ENCODE peak calls at places on chromosomes 1 and 21, in five cellular contexts. E is A549, P is endodermal cell, U is tibial nerve, V is glutamatergic neuron. R is an unnamed sample.

GRCh38 chr1:59408608-59409007 is 111.7 kb downstream of the FGGY start:
- DNase-seq in E (no peak), P (no peak), U (no peak), V (no peak), R (no peak)

GRCh38 chr1:18217398-18218043 is 109.9 kb downstream of the IGSF21 start:
- DNase-seq in E (peak; percentile 36), P (peak; percentile 88), U (peak; percentile 27), V (no peak), R (no peak)

GRCh38 chr1:235266325-235266724 is 61.7 kb downstream of the ARID4B start:
- DNase-seq in E (no peak), P (no peak), U (no peak), V (no peak), R (no peak)

GRCh38 chr1:212962509-212962908 is 12.2 kb downstream of the VASH2 start:
- DNase-seq in E (no peak), P (no peak), U (no peak), V (no peak), R (no peak)

GRCh38 chr21:41819236-41819855 is 52.5 kb upstream of the RIPK4 start:
- DNase-seq in E (no peak), P (no peak), U (no peak), V (no peak), R (no peak)

GRCh38 chr1:31514117-31514516 is 62.2 kb upstream of the TINAGL1 start:
- DNase-seq in E (no peak), P (no peak), U (no peak), V (no peak), R (no peak)

GRCh38 chr1:56490619-56491018 is 88.7 kb downstream of the PLPP3 start:
- DNase-seq in E (no peak), P (no peak), U (no peak), V (no peak), R (no peak)

GRCh38 chr1:156625436-156626078 is 6.3 kb downstream of the HAPLN2 start:
- DNase-seq in E (peak; percentile 61), P (peak; percentile 86), U (peak; percentile 64), V (peak; percentile 77), R (no peak)

GRCh38 chr1:100713636-100714035 is 5.9 kb upstream of the VCAM1 start:
- DNase-seq in E (no peak), P (no peak), U (no peak), V (no peak), R (no peak)

GRCh38 chr1:221858758-221859157 is 116.9 kb upstream of the DUSP10 start:
- DNase-seq in E (peak; percentile 8), P (no peak), U (no peak), V (no peak), R (peak; percentile 74)

GRCh38 chr1:27111771-27112573 is 43.0 kb downstream of the SLC9A1 start:
- DNase-seq in E (peak; percentile 81), P (no peak), U (peak; percentile 47), V (peak; percentile 48), R (peak; percentile 97)

GRCh38 chr1:152111515-152111968 is 3.7 kb downstream of the TCHH start:
- DNase-seq in E (peak; percentile 66), P (peak; percentile 90), U (no peak), V (peak; percentile 75), R (no peak)

GRCh38 chr1:228921473-228921872 is 186.2 kb downstream of the RHOU start:
- DNase-seq in E (no peak), P (no peak), U (no peak), V (no peak), R (no peak)

GRCh38 chr1:208329291-208329690 is 85.1 kb upstream of the PLXNA2 start:
- DNase-seq in E (no peak), P (no peak), U (no peak), V (no peak), R (no peak)

GRCh38 chr1:94095112-94095637 is 25.8 kb downstream of the ABCA4 start:
- DNase-seq in E (no peak), P (peak; percentile 65), U (peak; percentile 86), V (no peak), R (no peak)

GRCh38 chr1:172325562-172325961 is 94.9 kb upstream of the C1orf105 start:
- DNase-seq in E (peak; percentile 66), P (no peak), U (no peak), V (no peak), R (peak; percentile 39)

GRCh38 chr1:59414406-59415133 is 117.7 kb downstream of the FGGY start:
- DNase-seq in E (no peak), P (no peak), U (no peak), V (no peak), R (no peak)

GRCh38 chr1:171141336-171142051 is 43.6 kb upstream of the FMO2 start:
- DNase-seq in E (no peak), P (peak; percentile 60), U (peak; percentile 71), V (no peak), R (no peak)

GRCh38 chr1:174324493-174324892 is 123.3 kb upstream of the GPR52 start:
- DNase-seq in E (no peak), P (no peak), U (no peak), V (no peak), R (no peak)

GRCh38 chr1:112381324-112382076 is 14.5 kb upstream of the CTTNBP2NL start:
- DNase-seq in E (no peak), P (no peak), U (no peak), V (no peak), R (no peak)

GRCh38 chr1:1345384-1345783 is 3.8 kb downstream of the DVL1 start:
- DNase-seq in E (no peak), P (no peak), U (no peak), V (no peak), R (no peak)

GRCh38 chr1:13487143-13487868 is 26.5 kb downstream of the LRRC38 start:
- DNase-seq in E (no peak), P (no peak), U (no peak), V (no peak), R (no peak)

GRCh38 chr1:182677393-182678098 is 6.8 kb downstream of the RGS8 start:
- DNase-seq in E (no peak), P (no peak), U (no peak), V (no peak), R (no peak)

GRCh38 chr1:238753205-238753720 is 633.1 kb upstream of the CHRM3 start:
- DNase-seq in E (no peak), P (no peak), U (no peak), V (no peak), R (no peak)

GRCh38 chr1:51058863-51059262 is 43.2 kb upstream of the C1orf185 start:
- DNase-seq in E (peak; percentile 27), P (peak; percentile 59), U (no peak), V (no peak), R (no peak)

GRCh38 chr1:16038620-16038912 is 5.0 kb upstream of the CLCNKB start:
- DNase-seq in E (no peak), P (no peak), U (no peak), V (no peak), R (peak; percentile 56)

GRCh38 chr1:81208441-81208840 is 592.3 kb upstream of the ADGRL2 start:
- DNase-seq in E (no peak), P (no peak), U (no peak), V (no peak), R (no peak)

GRCh38 chr1:61967750-61968149 is 225.5 kb downstream of the PATJ start:
- DNase-seq in E (no peak), P (no peak), U (no peak), V (no peak), R (no peak)

GRCh38 chr1:57599233-57599994 is 175.6 kb upstream of the DAB1 start:
- DNase-seq in E (no peak), P (peak; percentile 64), U (no peak), V (no peak), R (no peak)

GRCh38 chr1:40315795-40316594 is 1.1 kb downstream of the COL9A2 start:
- DNase-seq in E (no peak), P (peak; percentile 85), U (no peak), V (peak; percentile 33), R (no peak)

GRCh38 chr1:107575226-107575625 is 389.8 kb downstream of the VAV3 start:
- DNase-seq in E (no peak), P (no peak), U (no peak), V (no peak), R (no peak)

GRCh38 chr1:180167721-180168467 is 13.2 kb downstream of the QSOX1 start:
- DNase-seq in E (peak; percentile 83), P (peak; percentile 97), U (no peak), V (no peak), R (peak; percentile 93)

GRCh38 chr1:41876533-41877445 is 41.9 kb downstream of the HIVEP3 start:
- DNase-seq in E (no peak), P (no peak), U (no peak), V (no peak), R (no peak)
- TF ChIP-seq CTCF in E (no peak), P (no peak), U (no peak), V (no peak), R (no peak)

DNA sequence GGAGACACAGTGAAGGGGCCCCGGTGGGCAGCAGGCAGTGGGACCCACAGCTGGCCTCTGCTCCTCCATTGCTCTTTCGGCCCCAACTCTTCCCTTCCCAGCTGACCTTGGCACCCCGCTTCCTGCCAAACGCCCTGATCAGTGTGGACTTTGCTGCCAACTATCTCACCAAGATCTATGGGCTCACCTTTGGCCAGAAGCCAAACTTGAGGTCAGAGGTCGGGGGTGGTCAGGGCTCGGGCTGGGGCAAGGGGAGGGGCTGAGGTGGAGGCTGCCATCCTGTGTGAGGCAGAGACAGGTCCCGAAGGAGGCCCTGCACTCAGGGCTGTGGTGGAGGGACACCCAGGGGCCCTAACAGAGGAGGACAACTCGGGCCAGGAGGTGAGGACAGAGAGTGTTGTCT is 13.7 kb downstream of the PODN start:
- DNase-seq in E (no peak), P (peak; percentile 29), U (no peak), V (no peak), R (no peak)
- TF ChIP-seq CTCF in E (no peak), P (no peak), U (no peak), V (no peak), R (no peak)

GRCh38 chr1:230139741-230140140 is 72.7 kb downstream of the GALNT2 start:
- DNase-seq in E (no peak), P (no peak), U (no peak), V (no peak), R (no peak)
- TF ChIP-seq CTCF in E (no peak), P (no peak), U (no peak), V (no peak), R (no peak)

GRCh38 chr1:43493661-43494450 is 36.8 kb upstream of the PTPRF start:
- DNase-seq in E (no peak), P (peak; percentile 78), U (no peak), V (no peak), R (no peak)

GRCh38 chr1:43495204-43495603 is 35.5 kb upstream of the PTPRF start:
- DNase-seq in E (no peak), P (peak; percentile 58), U (no peak), V (no peak), R (no peak)

GRCh38 chr1:43491056-43491455 is 37.3 kb upstream of the HYI start:
- DNase-seq in E (no peak), P (no peak), U (no peak), V (no peak), R (no peak)

GRCh38 chr1:43488165-43488564 is 34.4 kb upstream of the HYI start:
- DNase-seq in E (no peak), P (no peak), U (no peak), V (no peak), R (no peak)

GRCh38 chr1:43492816-43493215 is 37.9 kb upstream of the PTPRF start:
- DNase-seq in E (no peak), P (no peak), U (no peak), V (no peak), R (no peak)
- TF ChIP-seq CTCF in E (no peak), P (no peak), U (no peak), V (no peak), R (no peak)

R was measured in RWPE1.